ENCODE peak calls at places on chromosomes 2 and 18, in seven cellular contexts. A is stomach, W is fibroblast of mammary gland, B is endothelial cell of umbilical vein, J is chondrocyte, K is cardiac muscle cell, H is HFF-Myc. E is an unnamed sample.

GRCh38 chr2:88165604-88166003 is 4.5 kb upstream of the THNSL2 start:
- DNase-seq in J (no peak), B (no peak), W (no peak), A (no peak), H (no peak), K (no peak), E (no peak)

GRCh38 chr2:168948621-168949212 is 47.6 kb downstream of the G6PC2 start:
- DNase-seq in A (no peak), H (no peak), J (no peak), W (peak; percentile 22), K (peak; percentile 23), B (peak; percentile 31), E (peak; percentile 6)

GRCh38 chr18:41025666-41026065 is 929.4 kb upstream of the PIK3C3 start:
- DNase-seq in B (no peak), A (no peak), H (no peak), W (no peak), J (no peak), K (no peak), E (no peak)

GRCh38 chr2:169397697-169398096 is 35.4 kb upstream of the LRP2 start:
- DNase-seq in H (no peak), J (no peak), A (no peak), W (peak; percentile 5), B (no peak), K (no peak), E (no peak)

GRCh38 chr2:235639387-235639786 is 145.5 kb downstream of the AGAP1 start:
- DNase-seq in A (no peak), H (peak; percentile 98), B (no peak), J (no peak), W (peak; percentile 93), K (no peak), E (no peak)

GRCh38 chr2:240996834-240997140 is 1.6 kb upstream of the SNED1 start:
- DNase-seq in K (no peak), H (no peak), W (no peak), A (no peak), B (no peak), J (no peak), E (no peak)

GRCh38 chr2:908568-908967 is 42.1 kb upstream of the SNTG2 start:
- DNase-seq in H (no peak), A (no peak), J (no peak), B (no peak), W (no peak), K (no peak), E (no peak)

GRCh38 chr2:73156539-73157124 is 43.9 kb upstream of the RAB11FIP5 start:
- DNase-seq in A (peak; percentile 70), K (peak; percentile 73), H (no peak), B (peak; percentile 63), W (peak; percentile 61), J (no peak), E (peak; percentile 75)

GRCh38 chr2:39542523-39542922 is 105.4 kb upstream of the MAP4K3 start:
- DNase-seq in A (no peak), H (no peak), J (no peak), B (no peak), W (no peak), K (no peak), E (no peak)

GRCh38 chr2:100548771-100549170 is 14.0 kb upstream of the PDCL3 start:
- DNase-seq in K (no peak), J (no peak), B (no peak), H (no peak), A (no peak), W (no peak), E (no peak)

GRCh38 chr2:120819720-120820210 is 84.1 kb downstream of the GLI2 start:
- DNase-seq in J (peak; percentile 44), W (no peak), H (no peak), A (no peak), K (no peak), B (no peak), E (no peak)

GRCh38 chr2:42962521-42962953 is 170.2 kb upstream of the HAAO start:
- DNase-seq in K (no peak), B (peak; percentile 26), H (no peak), J (no peak), W (peak; percentile 52), A (no peak), E (no peak)

GRCh38 chr2:9308186-9308955 is 101.8 kb downstream of the ASAP2 start:
- DNase-seq in K (no peak), J (no peak), W (peak; percentile 63), A (no peak), B (no peak), H (no peak), E (no peak)

GRCh38 chr18:35311506-35311905 is 21.5 kb upstream of the ZSCAN30 start:
- DNase-seq in K (no peak), A (no peak), H (no peak), J (no peak), B (peak; percentile 26), W (peak; percentile 44), E (no peak)

GRCh38 chr18:79900610-79901570 is 50.6 kb downstream of the SLC66A2 start:
- DNase-seq in H (no peak), J (peak; percentile 82), A (no peak), W (no peak), K (no peak), B (no peak), E (no peak)

GRCh38 chr2:226256709-226257401 is 542.8 kb downstream of the IRS1 start:
- DNase-seq in K (no peak), W (peak; percentile 3), B (no peak), H (no peak), J (no peak), A (no peak), E (no peak)

GRCh38 chr2:2587364-2587763 is 256.3 kb upstream of the MYT1L start:
- DNase-seq in W (no peak), J (no peak), B (no peak), H (no peak), A (no peak), K (no peak), E (no peak)

GRCh38 chr2:171598713-171599319 is 76.5 kb downstream of the CYBRD1 start:
- DNase-seq in K (peak; percentile 75), H (peak; percentile 49), J (no peak), W (peak; percentile 83), B (peak; percentile 58), A (peak; percentile 31), E (peak; percentile 46)

DNA sequence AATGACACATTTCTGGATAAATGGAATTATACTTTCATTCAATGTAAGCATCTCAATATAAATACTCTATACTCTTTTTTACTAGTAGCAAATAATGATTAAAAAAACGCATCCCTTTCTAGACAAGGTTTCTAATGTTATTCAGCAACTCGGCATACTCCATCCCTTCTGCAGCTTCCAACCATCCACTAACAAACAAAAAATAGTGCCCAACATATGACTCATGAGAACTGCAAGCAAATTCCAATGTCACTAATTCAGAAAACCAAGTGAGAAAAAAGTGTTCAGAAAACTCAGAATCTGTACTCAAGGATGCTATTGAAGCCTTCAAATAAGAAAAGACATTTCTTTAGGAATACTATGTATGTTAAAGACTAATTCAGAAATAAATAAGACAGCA is 140.0 kb downstream of the BAZ2B start:
- DNase-seq in H (no peak), W (no peak), K (no peak), J (no peak), B (no peak), A (no peak), E (no peak)
- TF ChIP-seq CTCF in H (no peak), W (no peak), K (no peak), J (no peak), B (no peak), A (no peak), E (no peak)

GRCh38 chr2:130355578-130356431 is at the start of gene PTPN18:
- DNase-seq in H (no peak), W (peak; percentile 85), B (peak; percentile 89), K (peak; percentile 93), J (peak; percentile 92), A (peak; percentile 94), E (peak; percentile 89)
- TF ChIP-seq CTCF in H (peak; percentile 33), W (no peak), B (peak; percentile 64), K (peak; percentile 50), J (peak; percentile 83), A (peak; percentile 66), E (peak; percentile 33)

GRCh38 chr2:231604685-231605606 is 12.3 kb downstream of the TEX44 start:
- DNase-seq in A (peak; percentile 100), K (peak; percentile 99), B (peak; percentile 98), J (peak; percentile 98), H (peak; percentile 95), W (peak; percentile 98), E (peak; percentile 99)
- TF ChIP-seq CTCF in A (no peak), K (no peak), B (no peak), J (peak; percentile 41), H (no peak), W (no peak), E (no peak)

GRCh38 chr2:20190862-20191713 is 33.8 kb downstream of the SDC1 start:
- DNase-seq in H (no peak), A (peak; percentile 71), W (peak; percentile 10), B (peak; percentile 36), J (no peak), K (peak; percentile 70), E (peak; percentile 55)
- TF ChIP-seq CTCF in H (peak; percentile 30), A (peak; percentile 21), W (no peak), B (no peak), J (peak; percentile 67), K (peak; percentile 35), E (peak; percentile 29)

E was measured in nephron progenitor cell.